ENCODE peak calls at places on chromosomes 5 and 9, in five cellular contexts. G, F, Q, V and X are unnamed samples.

GRCh38 chr5:520196-520849 is 3.9 kb downstream of the SLC9A3 start:
- DNase-seq in G (no peak), Q (no peak), F (no peak), V (no peak), X (no peak)

GRCh38 chr5:13814293-13814692 is 130.2 kb downstream of the DNAH5 start:
- DNase-seq in V (peak; percentile 16), F (no peak), G (no peak), Q (no peak), X (no peak)

GRCh38 chr5:164000241-164000640 is 494.8 kb downstream of the MAT2B start:
- DNase-seq in V (no peak), Q (no peak), G (no peak), F (no peak), X (no peak)

GRCh38 chr5:139459451-139459934 is 3.0 kb downstream of the ECSCR start:
- DNase-seq in F (no peak), Q (no peak), V (no peak), G (peak; percentile 46), X (no peak)

GRCh38 chr9:135561391-135562234 is at the start of gene PAEP:
- DNase-seq in V (no peak), F (no peak), G (no peak), Q (no peak), X (no peak)

GRCh38 chr5:132387649-132388117 is 18.2 kb downstream of the SLC22A5 start:
- DNase-seq in G (peak; percentile 91), F (no peak), V (no peak), Q (peak; percentile 86), X (peak; percentile 96)

GRCh38 chr9:119365291-119366027 is 3.8 kb downstream of the BRINP1 start:
- DNase-seq in Q (no peak), G (no peak), V (peak; percentile 38), F (peak; percentile 87), X (peak; percentile 3)

GRCh38 chr9:92740015-92740408 is 24.6 kb downstream of the BICD2 start:
- DNase-seq in G (no peak), V (no peak), Q (no peak), F (no peak), X (no peak)

GRCh38 chr9:29213374-29214161 is 1640.3 kb upstream of the C9orf72 start:
- DNase-seq in V (no peak), G (no peak), F (peak; percentile 81), Q (no peak), X (no peak)

GRCh38 chr9:93860694-93861658 is 94.2 kb downstream of the BARX1 start:
- DNase-seq in V (no peak), F (no peak), Q (no peak), G (no peak), X (no peak)

GRCh38 chr5:126002222-126002897 is 420.8 kb upstream of the GRAMD2B start:
- DNase-seq in G (no peak), V (no peak), F (no peak), Q (peak; percentile 90), X (no peak)

GRCh38 chr5:139150359-139150999 is 47.7 kb downstream of the SIL1 start:
- DNase-seq in G (no peak), V (no peak), F (no peak), Q (no peak), X (no peak)